ENCODE peak calls at places on chromosomes 3 and 15, in six cellular contexts. X is neuronal stem cell, J is IMR-90, M is PC-3, S is mesenchymal stem cell, W is GM23248. Q is an unnamed sample.

GRCh38 chr3:72903004-72903403 is 15.2 kb downstream of the GXYLT2 start:
- DNase-seq in W (peak; percentile 86), S (peak; percentile 84), J (peak; percentile 93), M (peak; percentile 72), X (no peak), Q (peak; percentile 81)

GRCh38 chr3:27105904-27106303 is 263.3 kb downstream of the NEK10 start:
- DNase-seq in S (peak; percentile 22), X (no peak), W (no peak), M (peak; percentile 29), J (no peak), Q (no peak)

GRCh38 chr15:34650177-34650576 is 66.7 kb upstream of the GOLGA8B start:
- DNase-seq in W (peak; percentile 89), S (peak; percentile 32), M (no peak), X (no peak), J (peak; percentile 91), Q (peak; percentile 3)

GRCh38 chr3:36992806-36993325 is at the start of gene EPM2AIP1:
- DNase-seq in W (peak; percentile 100), X (no peak), J (no peak), S (peak; percentile 100), M (no peak), Q (peak; percentile 100)

GRCh38 chr15:89971592-89971997 is 29.5 kb upstream of the ZNF710 start:
- DNase-seq in X (peak; percentile 41), S (peak; percentile 57), W (peak; percentile 78), M (peak; percentile 79), J (peak; percentile 52), Q (peak; percentile 56)

GRCh38 chr15:80059786-80060489 is 462 bp downstream of the ZFAND6 start:
- DNase-seq in J (peak; percentile 16), S (peak; percentile 47), X (peak; percentile 72), M (peak; percentile 51), W (peak; percentile 81), Q (peak; percentile 82)

GRCh38 chr3:180626844-180627243 is 24.9 kb downstream of the TTC14 start:
- DNase-seq in X (no peak), M (no peak), S (no peak), J (no peak), W (no peak), Q (no peak)

GRCh38 chr3:131998027-131998426 is 36.8 kb downstream of the CPNE4 start:
- DNase-seq in M (no peak), S (no peak), J (no peak), X (no peak), W (no peak), Q (no peak)

GRCh38 chr15:54839379-54839778 is 357.4 kb downstream of the RSL24D1 start:
- DNase-seq in W (no peak), M (no peak), X (no peak), S (no peak), J (no peak), Q (no peak)

GRCh38 chr3:9068044-9068443 is 104.8 kb upstream of the RAD18 start:
- DNase-seq in M (no peak), S (no peak), X (no peak), W (no peak), J (no peak), Q (no peak)

GRCh38 chr3:180252683-180253082 is 215.9 kb upstream of the PEX5L start:
- DNase-seq in J (no peak), X (no peak), S (no peak), M (peak; percentile 96), W (no peak), Q (no peak)

GRCh38 chr3:152317956-152318355 is 49.2 kb downstream of the MBNL1 start:
- DNase-seq in X (no peak), M (peak; percentile 63), J (peak; percentile 87), S (peak; percentile 73), W (peak; percentile 87), Q (peak; percentile 61)

GRCh38 chr3:33442190-33442589 is 2.0 kb upstream of the UBP1 start:
- DNase-seq in M (no peak), W (no peak), J (no peak), X (no peak), S (no peak), Q (no peak)

GRCh38 chr3:64316971-64317370 is 91.7 kb upstream of the PRICKLE2 start:
- DNase-seq in X (no peak), M (peak; percentile 4), J (peak; percentile 54), W (peak; percentile 52), S (peak; percentile 39), Q (no peak)

GRCh38 chr15:77596821-77597803 is 35.6 kb downstream of the LINGO1 start:
- DNase-seq in X (no peak), J (no peak), S (no peak), W (no peak), M (no peak), Q (no peak)

GRCh38 chr15:50164458-50164857 is 17.5 kb upstream of the SLC27A2 start:
- DNase-seq in S (no peak), X (no peak), W (peak; percentile 51), J (no peak), M (no peak), Q (no peak)

GRCh38 chr3:122245513-122246174 is 62.2 kb downstream of the CASR start:
- DNase-seq in J (peak; percentile 78), S (peak; percentile 51), X (no peak), M (peak; percentile 27), W (peak; percentile 60), Q (peak; percentile 45)

GRCh38 chr3:122676759-122677158 is 3.9 kb upstream of the PARP14 start:
- DNase-seq in J (peak; percentile 61), W (peak; percentile 43), S (no peak), M (no peak), X (no peak), Q (peak; percentile 41)

GRCh38 chr15:67146214-67146613 is 80.8 kb downstream of the SMAD3 start:
- DNase-seq in X (no peak), S (peak; percentile 89), J (peak; percentile 93), M (peak; percentile 61), W (peak; percentile 92), Q (no peak)

GRCh38 chr3:37183375-37183831 is 9.0 kb upstream of the LRRFIP2 start:
- DNase-seq in X (no peak), M (peak; percentile 99), S (peak; percentile 75), J (peak; percentile 96), W (peak; percentile 97), Q (peak; percentile 96)

GRCh38 chr3:113839551-113839950 is 963 bp downstream of the GRAMD1C start:
- DNase-seq in X (no peak), M (no peak), J (no peak), W (peak; percentile 21), S (no peak), Q (no peak)

GRCh38 chr3:64251019-64251418 is 25.8 kb upstream of the PRICKLE2 start:
- DNase-seq in J (no peak), W (no peak), S (no peak), X (no peak), M (no peak), Q (no peak)

GRCh38 chr15:80242132-80242769 is 9.8 kb downstream of the CTXND1 start:
- DNase-seq in S (peak; percentile 11), X (no peak), J (peak; percentile 24), M (peak; percentile 40), W (peak; percentile 59), Q (peak; percentile 24)

GRCh38 chr3:126442099-126442848 is 33.4 kb downstream of the ZXDC start:
- DNase-seq in X (no peak), S (no peak), M (no peak), J (peak; percentile 15), W (no peak), Q (no peak)

GRCh38 chr15:39149636-39150035 is 431.2 kb upstream of the THBS1 start:
- DNase-seq in S (no peak), M (no peak), J (no peak), X (no peak), W (no peak), Q (no peak)

DNA sequence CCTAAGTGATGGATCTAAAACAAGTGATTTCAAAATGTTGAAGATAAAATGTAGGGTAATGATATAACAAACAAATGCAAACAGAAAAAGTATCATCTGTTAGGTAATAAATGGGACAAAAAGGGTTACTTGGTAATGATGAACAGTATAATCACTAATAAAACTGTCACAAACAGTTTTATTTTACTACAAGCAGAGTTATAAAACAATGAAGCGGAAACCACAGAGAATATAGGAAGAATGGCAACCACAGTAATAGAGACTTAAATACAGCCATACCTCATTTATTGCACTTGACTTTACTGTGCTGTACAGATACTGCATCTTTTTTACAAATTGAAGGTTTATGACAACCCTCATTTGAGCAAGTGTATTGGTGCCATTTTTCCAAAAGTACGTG is 52.8 kb downstream of the HERC1 start:
- DNase-seq in S (no peak), M (no peak), J (no peak), W (no peak), X (no peak), Q (no peak)
- H3K9ac ChIP-seq in S (no peak overlapping the region), M (no peak overlapping the region), J (no peak overlapping the region), W (no peak overlapping the region), X (no peak overlapping the region), Q (no peak overlapping the region)

DNA sequence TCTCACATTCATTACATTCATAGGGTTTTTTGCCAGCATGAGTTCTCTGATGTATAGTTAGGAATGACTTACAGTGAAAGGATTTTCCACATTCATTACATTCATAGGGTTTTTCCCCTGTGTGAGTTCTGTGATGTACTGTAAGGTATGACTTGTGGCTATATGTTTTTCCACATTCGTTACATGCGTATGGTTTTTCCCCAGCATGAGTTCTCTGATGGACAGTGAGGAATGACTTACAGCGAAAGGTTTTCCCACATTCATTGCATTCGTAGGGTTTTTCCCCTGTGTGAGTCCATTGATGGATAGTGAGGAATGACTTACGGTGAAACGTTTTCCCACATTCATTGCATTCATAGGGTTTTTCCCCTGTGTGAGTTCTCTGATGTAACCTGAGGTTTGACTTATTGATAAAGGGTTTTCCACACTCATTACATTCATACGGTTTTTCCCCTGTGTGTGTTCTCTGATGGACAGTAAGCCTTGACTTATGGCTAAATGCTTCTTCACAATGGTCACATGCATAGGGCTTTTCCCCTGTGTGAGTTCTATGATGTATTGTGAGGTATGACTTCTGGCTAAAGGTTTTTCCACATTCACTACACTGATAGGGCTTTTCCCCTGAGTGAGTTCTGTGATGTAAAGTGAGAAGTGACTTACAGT is 47.4 kb downstream of the ZNF717 start:
- DNase-seq in M (no peak), J (peak; percentile 10), W (peak; percentile 36), X (peak; percentile 1), S (peak; percentile 38), Q (peak; percentile 6)
- H3K9me3 ChIP-seq in M (peaks cover 58% of the 10 kb centered on the region), J (peaks cover 73% of the 10 kb centered on the region), W (peaks cover 10% of the 10 kb centered on the region), X (peaks cover 27% of the 10 kb centered on the region), S (peaks cover 92% of the 10 kb centered on the region), Q (peaks cover 98% of the 10 kb centered on the region)

DNA sequence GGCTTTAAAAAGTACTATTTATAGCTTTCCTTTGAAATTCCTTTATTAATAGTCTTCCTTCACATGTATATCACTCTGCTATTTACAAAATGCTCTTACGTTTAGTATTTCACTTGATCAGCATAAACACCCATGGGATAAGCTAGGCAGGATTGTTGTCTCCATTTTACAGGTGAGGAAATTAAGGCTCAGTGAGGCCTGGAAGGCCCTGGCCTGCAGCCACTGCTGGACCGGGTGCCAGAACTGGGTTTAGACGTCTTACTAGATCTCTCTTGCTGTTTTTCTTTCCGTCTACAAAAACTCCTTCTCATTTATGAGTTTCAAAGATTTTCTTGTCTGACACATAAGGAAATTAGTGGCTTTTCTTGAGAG is 236.4 kb downstream of the LPP start:
- DNase-seq in X (no peak), S (no peak), M (no peak), J (no peak), W (no peak), Q (no peak)
- H3K4me3 ChIP-seq in X (no peak overlapping the region), S (no peak overlapping the region), M (no peak overlapping the region), J (no peak overlapping the region), W (no peak overlapping the region), Q (no peak overlapping the region)

DNA sequence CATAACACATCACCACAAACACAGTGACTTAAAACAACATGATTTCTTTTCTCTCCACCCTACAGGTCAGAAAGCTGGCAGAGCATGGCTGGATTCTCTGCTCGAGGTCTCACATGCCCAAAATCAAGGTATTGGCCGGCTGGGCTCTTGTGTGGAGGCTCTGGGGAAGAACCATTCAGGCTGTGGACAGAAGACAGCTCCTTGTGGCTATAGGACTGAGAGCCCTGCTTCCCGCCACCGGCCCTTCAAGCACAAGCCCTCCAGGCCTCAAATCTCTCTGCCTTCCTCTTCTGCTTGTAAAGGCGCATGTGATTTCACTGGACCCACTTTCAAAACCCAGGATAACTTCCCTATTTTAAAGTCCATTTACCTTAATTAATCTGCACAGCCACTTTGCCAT is 36.2 kb upstream of the MGLL start:
- DNase-seq in J (no peak), W (no peak), X (no peak), M (no peak), S (no peak), Q (no peak)
- H3K9ac ChIP-seq in J (no peak overlapping the region), W (no peak overlapping the region), X (no peak overlapping the region), M (no peak overlapping the region), S (no peak overlapping the region), Q (no peak overlapping the region)